ENCODE peak calls at places on chromosomes 3 and 15, in six cellular contexts. S is CD8-positive, alpha-beta T cell; P is aorta; J is upper lobe of left lung; M is activated naive CD8-positive, alpha-beta T cell treated with anti-CD3 and anti-CD28 coated beads, Interleukin-2, amount 10 ng/mL, durations not matched to agents 7 days and 5 days; X is Panc1. O is an unnamed sample.

GRCh38 chr15:44596511-44597010 is 59.6 kb downstream of the EIF3J start:
- ATAC-seq in J (no peak), P (no peak), X (no peak), S (no peak), M (peak; percentile 46), O (no peak)

GRCh38 chr15:70508561-70509281 is 254.6 kb downstream of the UACA start:
- ATAC-seq in X (peak; percentile 68), P (no peak), J (no peak), S (no peak), M (peak; percentile 6), O (peak; percentile 3)

GRCh38 chr3:33612641-33613040 is 105.4 kb downstream of the CLASP2 start:
- ATAC-seq in P (no peak), X (no peak), S (no peak), J (no peak), M (no peak), O (no peak)

GRCh38 chr3:129369711-129370110 is 58.7 kb downstream of the EFCAB12 start:
- ATAC-seq in J (peak; percentile 9), X (no peak), M (no peak), P (no peak), S (no peak), O (no peak)

GRCh38 chr15:66647358-66647757 is 54.7 kb upstream of the SMAD6 start:
- ATAC-seq in J (peak; percentile 15), M (no peak), X (no peak), P (peak; percentile 26), S (no peak), O (peak; percentile 83)

GRCh38 chr15:58110999-58111717 is 27.0 kb upstream of the AQP9 start:
- ATAC-seq in S (no peak), P (no peak), M (no peak), J (no peak), X (no peak), O (no peak)

GRCh38 chr3:44509985-44510360 is 32.5 kb upstream of the ZNF445 start:
- ATAC-seq in X (peak; percentile 30), J (no peak), M (peak; percentile 2), S (peak; percentile 27), P (no peak), O (peak; percentile 9)

GRCh38 chr3:51063074-51063473 is 322.0 kb upstream of the MANF start:
- ATAC-seq in X (no peak), J (no peak), S (no peak), M (no peak), P (no peak), O (no peak)

GRCh38 chr3:113968986-113969385 is 21.2 kb downstream of the ZDHHC23 start:
- ATAC-seq in P (no peak), X (no peak), M (no peak), S (no peak), J (no peak), O (no peak)

GRCh38 chr3:141994856-141995255 is 118.4 kb downstream of the ATP1B3 start:
- ATAC-seq in P (no peak), J (no peak), S (no peak), X (no peak), M (no peak), O (no peak)

GRCh38 chr15:76987896-76988860 is 6.7 kb upstream of the PSTPIP1 start:
- ATAC-seq in M (peak; percentile 80), S (peak; percentile 38), J (peak; percentile 36), P (no peak), X (no peak), O (peak; percentile 18)

GRCh38 chr3:150488867-150489266 is 57.4 kb downstream of the SERP1 start:
- ATAC-seq in J (no peak), X (no peak), S (no peak), P (no peak), M (no peak), O (no peak)

GRCh38 chr3:7917443-7918151 is 584.0 kb upstream of the LMCD1 start:
- ATAC-seq in M (no peak), X (no peak), J (no peak), S (no peak), P (no peak), O (no peak)

GRCh38 chr3:108907194-108907593 is 46.5 kb downstream of the GUCA1C start:
- ATAC-seq in M (no peak), J (no peak), P (no peak), X (no peak), S (no peak), O (no peak)

GRCh38 chr3:64837126-64837738 is 149.4 kb upstream of the ADAMTS9 start:
- ATAC-seq in M (no peak), S (no peak), P (peak; percentile 64), X (no peak), J (no peak), O (peak; percentile 47)

GRCh38 chr3:98574157-98574556 is 19.3 kb downstream of the CPOX start:
- ATAC-seq in S (no peak), M (no peak), P (no peak), X (no peak), J (no peak), O (no peak)

GRCh38 chr3:8851703-8852102 is 82.3 kb upstream of the OXTR start:
- ATAC-seq in P (no peak), S (no peak), X (peak; percentile 45), M (no peak), J (no peak), O (no peak)

GRCh38 chr3:143830063-143830462 is 18.2 kb downstream of the SLC9A9 start:
- ATAC-seq in S (no peak), M (no peak), J (no peak), X (no peak), P (no peak), O (peak; percentile 31)

GRCh38 chr15:70761931-70762468 is 1.4 kb downstream of the UACA start:
- ATAC-seq in P (no peak), J (no peak), M (no peak), X (no peak), S (no peak), O (no peak)

GRCh38 chr15:42392309-42393024 is 33.2 kb downstream of the CAPN3 start:
- ATAC-seq in J (no peak), P (no peak), M (no peak), S (no peak), X (no peak), O (no peak)

O was measured in esophagus mucosa.